ENCODE peak calls at places on chromosomes 7 and 10, in six cellular contexts. K is K562, Y is A549, B is endothelial cell of umbilical vein, T is GM12878, C is HepG2. S is an unnamed sample.

GRCh38 chr10:4267084-4267774 is 482.2 kb upstream of the KLF6 start:
- DNase-seq in K (no peak), Y (peak), B (peak), T (no peak), C (no peak), S (no peak)

GRCh38 chr10:59508296-59508695 is 145.9 kb upstream of the FAM13C start:
- DNase-seq in K (no peak), Y (no peak), B (no peak), T (no peak), C (no peak), S (no peak)

GRCh38 chr10:91311601-91312000 is 91.1 kb downstream of the PCGF5 start:
- DNase-seq in K (no peak), Y (no peak), B (no peak), T (no peak), C (no peak), S (no peak)

GRCh38 chr10:122308487-122309141 is 37.5 kb downstream of the BTBD16 start:
- DNase-seq in K (no peak), Y (peak), B (peak), T (no peak), C (no peak), S (no peak)

GRCh38 chr7:140694592-140694991 is 1.9 kb upstream of the NDUFB2 start:
- DNase-seq in K (no peak), Y (no peak), B (no peak), T (no peak), C (no peak), S (no peak)

GRCh38 chr10:10353326-10353725 is 664.3 kb upstream of the CELF2 start:
- DNase-seq in K (no peak), Y (no peak), B (no peak), T (no peak), C (no peak), S (no peak)

GRCh38 chr10:119706521-119707278 is 19.1 kb upstream of the INPP5F start:
- DNase-seq in K (no peak), Y (no peak), B (no peak), T (no peak), C (no peak), S (peak)

GRCh38 chr7:22005151-22005550 is 59.5 kb upstream of the CDCA7L start:
- DNase-seq in K (no peak), Y (no peak), B (no peak), T (no peak), C (no peak), S (no peak)

GRCh38 chr7:15848362-15848761 is 161.9 kb upstream of the MEOX2 start:
- DNase-seq in K (no peak), Y (no peak), B (no peak), T (no peak), C (no peak), S (peak)

GRCh38 chr10:22750131-22750530 is 35.8 kb upstream of the PIP4K2A start:
- DNase-seq in K (no peak), Y (no peak), B (peak), T (no peak), C (no peak), S (no peak)

GRCh38 chr7:2019693-2020511 is 212.8 kb downstream of the MAD1L1 start:
- DNase-seq in K (peak), Y (no peak), B (peak), T (no peak), C (no peak), S (peak)

GRCh38 chr7:28758186-28758585 is 199.9 kb downstream of the TRIL start:
- DNase-seq in K (no peak), Y (no peak), B (no peak), T (no peak), C (no peak), S (no peak)

GRCh38 chr7:50226669-50227068 is 77.8 kb upstream of the IKZF1 start:
- DNase-seq in K (peak), Y (no peak), B (no peak), T (no peak), C (no peak), S (no peak)

GRCh38 chr10:62498271-62498670 is 124.1 kb downstream of the ZNF365 start:
- DNase-seq in K (no peak), Y (no peak), B (no peak), T (no peak), C (no peak), S (no peak)

GRCh38 chr10:32271617-32272016 is 75.3 kb downstream of the EPC1 start:
- DNase-seq in K (no peak), Y (no peak), B (no peak), T (no peak), C (no peak), S (no peak)

GRCh38 chr7:125485223-125485622 is 555.6 kb upstream of the POT1 start:
- DNase-seq in K (no peak), Y (no peak), B (no peak), T (no peak), C (no peak), S (no peak)

GRCh38 chr7:134645935-134646334 is 718 bp upstream of the BPGM start:
- DNase-seq in K (peak), Y (no peak), B (no peak), T (no peak), C (no peak), S (peak)

GRCh38 chr10:42975005-42975493 is 101.8 kb upstream of the RET start:
- DNase-seq in K (no peak), Y (no peak), B (no peak), T (no peak), C (no peak), S (peak)

GRCh38 chr7:128890306-128891109 is 20.0 kb downstream of the KCP start:
- DNase-seq in K (no peak), Y (peak), B (no peak), T (no peak), C (no peak), S (no peak)

GRCh38 chr10:22821501-22821900 is 106.4 kb upstream of the ARMC3 start:
- DNase-seq in K (no peak), Y (no peak), B (peak), T (no peak), C (no peak), S (no peak)

GRCh38 chr7:43639858-43640491 is 57.1 kb downstream of the STK17A start:
- DNase-seq in K (no peak), Y (peak), B (peak), T (no peak), C (peak), S (no peak)

GRCh38 chr10:29687411-29688160 is 52.8 kb upstream of the SVIL start:
- DNase-seq in K (no peak), Y (no peak), B (no peak), T (no peak), C (no peak), S (peak)

GRCh38 chr7:43750016-43750887 is 8.2 kb upstream of the BLVRA start:
- DNase-seq in K (peak), Y (no peak), B (no peak), T (no peak), C (no peak), S (peak)

GRCh38 chr7:40658731-40659130 is 523.9 kb downstream of the SUGCT start:
- DNase-seq in K (no peak), Y (no peak), B (no peak), T (no peak), C (no peak), S (no peak)

GRCh38 chr7:68828575-68828974 is 769.7 kb upstream of the AUTS2 start:
- DNase-seq in K (no peak), Y (no peak), B (no peak), T (no peak), C (no peak), S (no peak)

GRCh38 chr7:64879800-64880199 is 23.3 kb upstream of the ZNF273 start:
- DNase-seq in K (no peak), Y (no peak), B (no peak), T (no peak), C (no peak), S (no peak)

GRCh38 chr10:86536294-86536861 is 14.8 kb upstream of the WAPL start:
- DNase-seq in K (no peak), Y (no peak), B (no peak), T (no peak), C (no peak), S (no peak)

GRCh38 chr7:127708788-127709187 is 56.8 kb downstream of the SND1 start:
- DNase-seq in K (peak), Y (peak), B (peak), T (peak), C (peak), S (peak)

GRCh38 chr10:87862644-87863101 is 660 bp downstream of the KLLN start:
- DNase-seq in K (peak), Y (no peak), B (no peak), T (no peak), C (no peak), S (no peak)

GRCh38 chr7:8433477-8434289 is at the start of gene NXPH1:
- DNase-seq in K (peak), Y (no peak), B (peak), T (no peak), C (peak), S (no peak)

GRCh38 chr7:131015131-131015954 is 281.3 kb upstream of the KLF14 start:
- DNase-seq in K (no peak), Y (peak), B (peak), T (no peak), C (peak), S (no peak)

GRCh38 chr10:95542330-95542729 is 18.8 kb downstream of the SORBS1 start:
- DNase-seq in K (no peak), Y (no peak), B (no peak), T (no peak), C (no peak), S (no peak)

GRCh38 chr7:41870505-41871138 is 167.7 kb upstream of the INHBA start:
- DNase-seq in K (no peak), Y (no peak), B (no peak), T (peak), C (no peak), S (no peak)

GRCh38 chr7:152180587-152180986 is 155.1 kb downstream of the GALNT11 start:
- DNase-seq in K (no peak), Y (no peak), B (no peak), T (no peak), C (no peak), S (no peak)

GRCh38 chr7:133859191-133859590 is 267.9 kb upstream of the LRGUK start:
- DNase-seq in K (no peak), Y (no peak), B (no peak), T (no peak), C (no peak), S (no peak)

GRCh38 chr7:142440219-142441073 is 182.6 kb upstream of the PRSS58 start:
- DNase-seq in K (no peak), Y (peak), B (peak), T (no peak), C (peak), S (no peak)

GRCh38 chr10:99484626-99485581 is 47.8 kb upstream of the NKX2-3 start:
- DNase-seq in K (peak), Y (peak), B (no peak), T (no peak), C (peak), S (peak)

GRCh38 chr7:139777948-139778841 is at the start of gene HIPK2:
- DNase-seq in K (peak), Y (peak), B (peak), T (no peak), C (peak), S (peak)

GRCh38 chr7:44756904-44757303 is 8.3 kb downstream of the ZMIZ2 start:
- DNase-seq in K (no peak), Y (no peak), B (no peak), T (no peak), C (no peak), S (no peak)
- TF ChIP-seq MYC in K (no peak), Y (no peak), B (no peak), T (no peak), C (no peak), S (no peak)

GRCh38 chr10:72742077-72742476 is 50.1 kb downstream of the MCU start:
- DNase-seq in K (no peak), Y (no peak), B (no peak), T (no peak), C (no peak), S (no peak)

GRCh38 chr10:72736881-72737280 is 44.9 kb downstream of the MCU start:
- DNase-seq in K (no peak), Y (no peak), B (no peak), T (no peak), C (no peak), S (no peak)

GRCh38 chr10:72738476-72738875 is 46.5 kb downstream of the MCU start:
- DNase-seq in K (no peak), Y (no peak), B (peak), T (no peak), C (peak), S (peak)

GRCh38 chr10:72742797-72743196 is 50.9 kb downstream of the MCU start:
- DNase-seq in K (no peak), Y (no peak), B (no peak), T (no peak), C (no peak), S (no peak)

DNA sequence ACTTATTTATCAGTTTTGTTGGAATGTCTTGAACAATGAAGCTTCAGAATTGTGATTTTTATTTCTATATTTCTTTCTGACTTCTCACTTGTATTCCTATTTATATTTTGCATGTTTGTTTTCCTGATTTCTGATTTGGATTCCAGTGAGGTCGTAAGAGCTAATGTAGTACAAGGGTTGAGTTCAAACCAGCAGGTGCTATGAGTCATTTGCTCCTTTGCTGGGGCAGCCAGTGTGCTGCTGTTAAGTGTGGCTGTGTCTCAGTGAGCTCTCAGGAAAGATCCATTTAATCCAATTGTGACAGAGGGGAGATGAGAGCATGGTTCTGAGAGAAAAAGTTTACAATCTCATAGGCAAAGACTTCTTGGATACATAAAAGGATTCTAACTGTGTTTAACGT is 48.6 kb downstream of the MCU start:
- DNase-seq in K (no peak), Y (peak), B (peak), T (no peak), C (peak), S (peak)
- TF ChIP-seq MYC in K (no peak), Y (no peak), B (no peak), T (no peak), C (no peak), S (no peak)

GRCh38 chr10:131928248-131929095 is 27.7 kb downstream of the PPP2R2D start:
- DNase-seq in K (peak), Y (no peak), B (peak), T (peak), C (no peak), S (peak)
- TF ChIP-seq MYC in K (no peak), Y (no peak), B (no peak), T (no peak), C (no peak), S (no peak)

DNA sequence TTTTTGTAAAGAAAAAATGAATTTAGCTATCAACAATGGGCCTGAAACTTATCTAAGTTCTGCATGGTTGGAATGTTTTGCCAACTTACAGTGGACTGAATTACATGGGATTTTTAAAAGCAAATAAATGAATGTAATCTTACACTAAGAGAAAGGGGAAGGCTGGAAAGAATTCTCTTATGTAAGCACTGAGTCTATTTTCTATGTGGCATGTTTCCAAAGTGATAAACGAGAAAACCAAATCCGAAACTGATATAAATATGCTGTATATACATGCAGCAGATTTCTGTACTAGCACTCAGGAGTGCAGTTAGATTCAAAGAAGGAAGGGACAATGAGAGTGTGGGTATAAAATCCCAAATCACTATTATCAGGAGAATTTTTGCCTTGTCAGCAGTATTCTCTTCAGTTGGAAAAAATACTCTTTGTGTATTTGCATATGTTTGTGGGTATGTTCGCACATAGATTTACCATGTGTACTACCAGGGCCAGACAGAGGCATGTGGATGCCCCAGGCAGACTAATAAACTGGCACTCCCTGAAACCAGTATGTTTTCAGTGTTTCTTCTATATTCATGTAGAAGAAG is 334.3 kb upstream of the SEMA3D start:
- DNase-seq in K (no peak), Y (no peak), B (no peak), T (no peak), C (no peak), S (no peak)
- TF ChIP-seq MYC in K (no peak), Y (no peak), B (no peak), T (no peak), C (no peak), S (no peak)

DNA sequence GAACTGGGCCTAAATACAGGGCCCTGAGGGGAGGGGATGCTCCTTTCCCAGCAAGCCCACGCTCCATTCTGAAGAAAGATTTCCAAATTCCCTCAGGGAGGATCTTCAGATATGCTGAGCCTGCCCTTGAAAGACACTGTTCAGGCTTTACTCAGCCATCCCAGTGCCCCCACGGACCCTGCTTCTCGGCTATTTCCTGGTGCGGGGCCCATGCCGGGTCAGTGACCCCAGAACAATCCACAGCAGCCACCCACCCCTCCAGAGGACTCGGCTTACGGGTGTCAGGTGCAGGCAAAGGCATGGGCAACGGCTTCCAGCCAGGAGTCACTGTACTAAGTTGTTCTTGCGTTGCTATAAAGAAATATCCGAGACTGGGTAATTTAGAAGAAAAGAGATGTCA is 137.1 kb downstream of the OAT start:
- DNase-seq in K (no peak), Y (no peak), B (no peak), T (no peak), C (no peak), S (no peak)
- TF ChIP-seq MYC in K (no peak), Y (no peak), B (no peak), T (no peak), C (no peak), S (no peak)

DNA sequence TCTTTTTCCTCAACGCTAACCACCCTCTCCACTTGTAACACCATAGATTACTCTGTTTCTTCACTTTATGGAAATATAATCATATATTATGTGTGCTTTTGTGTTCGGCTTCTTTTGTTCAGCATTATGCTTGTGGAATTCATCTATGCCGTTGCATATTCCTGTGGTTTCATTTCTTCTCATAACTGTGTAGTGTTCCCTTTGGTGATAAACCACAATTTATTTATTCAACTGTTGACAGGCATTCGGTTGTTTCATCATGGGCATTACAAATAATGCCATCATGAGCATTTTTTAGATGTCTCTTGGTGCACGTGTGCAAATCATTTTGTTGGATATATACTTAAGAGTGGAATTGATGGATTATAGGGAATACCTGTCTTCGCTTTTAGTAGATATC is 12.1 kb downstream of the AVL9 start:
- DNase-seq in K (no peak), Y (no peak), B (no peak), T (no peak), C (no peak), S (no peak)
- TF ChIP-seq MYC in K (no peak), Y (no peak), B (no peak), T (no peak), C (no peak), S (no peak)